ENCODE peak calls at places on chromosomes 1 and 21, in four cellular contexts. Y is mammary epithelial cell, F is neural progenitor cell, O is HCT116. D is an unnamed sample.

GRCh38 chr1:81144240-81144639 is 656.5 kb upstream of the ADGRL2 start:
- DNase-seq in Y (no peak), F (peak), O (no peak), D (peak)

GRCh38 chr1:8962812-8963669 is 17.4 kb downstream of the CA6 start:
- DNase-seq in Y (no peak), F (peak), O (peak), D (peak)

GRCh38 chr1:83929184-83929583 is 69.7 kb downstream of the TTLL7 start:
- DNase-seq in Y (peak), F (no peak), O (no peak), D (no peak)

GRCh38 chr1:87594736-87595383 is 266.2 kb downstream of the LMO4 start:
- DNase-seq in Y (no peak), F (no peak), O (no peak), D (no peak)

GRCh38 chr1:108725906-108726305 is 13.2 kb downstream of the FNDC7 start:
- DNase-seq in Y (no peak), F (no peak), O (no peak), D (no peak)

GRCh38 chr1:206930210-206930798 is 8.6 kb upstream of the FCMR start:
- DNase-seq in Y (peak), F (no peak), O (no peak), D (no peak)

GRCh38 chr1:47650205-47650604 is 212.4 kb downstream of the FOXD2 start:
- DNase-seq in Y (peak), F (no peak), O (peak), D (peak)

GRCh38 chr1:54409156-54410142 is 3.3 kb upstream of the SSBP3 start:
- DNase-seq in Y (peak), F (no peak), O (no peak), D (no peak)

GRCh38 chr1:184563308-184563707 is 176.5 kb downstream of the C1orf21 start:
- DNase-seq in Y (peak), F (no peak), O (no peak), D (peak)

GRCh38 chr21:44844256-44844655 is 26.4 kb upstream of the SUMO3 start:
- DNase-seq in Y (no peak), F (peak), O (no peak), D (no peak)

GRCh38 chr21:44846485-44847260 is 26.8 kb downstream of the PTTG1IP start:
- DNase-seq in Y (no peak), F (peak), O (no peak), D (peak)

GRCh38 chr21:44846201-44846484 is 27.3 kb downstream of the PTTG1IP start:
- DNase-seq in Y (no peak), F (no peak), O (no peak), D (no peak)

GRCh38 chr21:44847261-44848056 is 26.0 kb downstream of the PTTG1IP start:
- DNase-seq in Y (no peak), F (no peak), O (no peak), D (no peak)

GRCh38 chr21:44845418-44846200 is 27.7 kb upstream of the SUMO3 start:
- DNase-seq in Y (no peak), F (peak), O (no peak), D (peak)
- TF ChIP-seq CTCF in Y (peak), F (peak), O (peak), D (peak)

GRCh38 chr1:110070282-110070967 is at the start of gene ALX3:
- DNase-seq in Y (no peak), F (peak), O (no peak), D (no peak)
- TF ChIP-seq EZH2 in Y (no peak), F (peak), O (no peak), D (no peak)

DNA sequence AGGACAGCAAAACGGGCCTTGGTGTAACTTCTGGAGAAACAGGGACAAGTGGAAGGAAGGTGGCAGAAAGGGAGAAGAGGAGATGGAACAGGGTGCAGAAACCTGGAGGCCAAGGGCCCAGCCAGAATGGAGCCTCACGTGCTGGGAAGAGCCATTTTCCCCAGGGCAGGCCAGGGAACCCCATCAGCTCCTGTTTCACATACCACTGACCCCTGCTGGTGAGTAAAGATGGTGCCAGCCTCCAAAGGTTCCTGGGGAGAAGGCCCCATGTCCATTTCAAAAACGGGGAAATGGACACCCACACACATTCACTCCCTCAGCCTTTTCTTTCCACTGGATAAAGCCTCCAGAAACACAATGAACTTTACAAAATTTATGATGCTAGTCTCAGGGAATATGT is 57.6 kb upstream of the JUN start:
- DNase-seq in Y (no peak), F (peak), O (no peak), D (peak)
- TF ChIP-seq CTCF in Y (peak), F (peak), O (peak), D (peak)

DNA sequence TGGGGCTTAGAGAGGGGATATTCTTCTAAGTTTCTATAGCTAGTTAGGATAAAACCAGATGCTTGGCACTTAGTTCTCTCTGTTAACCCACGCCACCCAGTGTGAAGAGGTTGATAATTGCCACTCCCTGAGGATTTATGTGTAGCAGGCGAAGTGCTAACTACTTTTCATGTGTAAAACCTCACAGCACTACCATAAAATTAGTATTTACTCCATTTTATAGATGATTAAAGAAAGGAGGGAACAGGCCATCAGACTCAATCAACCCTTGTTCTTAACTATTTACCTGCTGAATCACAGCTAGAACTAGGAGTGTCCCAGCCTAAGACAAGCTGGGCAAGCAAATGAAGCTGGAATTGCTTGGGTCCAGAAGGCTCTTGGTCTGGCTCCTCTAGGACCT is 8.9 kb downstream of the LIN28A start:
- DNase-seq in Y (no peak), F (no peak), O (no peak), D (no peak)
- TF ChIP-seq EZH2 in Y (no peak), F (no peak), O (no peak), D (no peak)

GRCh38 chr1:39089811-39090519 is 63.8 kb downstream of the NDUFS5 start:
- DNase-seq in Y (no peak), F (peak), O (no peak), D (peak)
- TF ChIP-seq CTCF in Y (no peak), F (peak), O (no peak), D (no peak)

GRCh38 chr1:232630047-232630893 is at the start of gene SIPA1L2:
- DNase-seq in Y (peak), F (peak), O (peak), D (peak)

GRCh38 chr1:232630894-232631195 is 912 bp upstream of the SIPA1L2 start:
- DNase-seq in Y (no peak), F (no peak), O (no peak), D (no peak)

GRCh38 chr1:232628335-232629214 is 1.4 kb downstream of the SIPA1L2 start:
- DNase-seq in Y (peak), F (peak), O (no peak), D (peak)

GRCh38 chr1:232627645-232628334 is 2.1 kb downstream of the SIPA1L2 start:
- DNase-seq in Y (peak), F (peak), O (no peak), D (peak)

DNA sequence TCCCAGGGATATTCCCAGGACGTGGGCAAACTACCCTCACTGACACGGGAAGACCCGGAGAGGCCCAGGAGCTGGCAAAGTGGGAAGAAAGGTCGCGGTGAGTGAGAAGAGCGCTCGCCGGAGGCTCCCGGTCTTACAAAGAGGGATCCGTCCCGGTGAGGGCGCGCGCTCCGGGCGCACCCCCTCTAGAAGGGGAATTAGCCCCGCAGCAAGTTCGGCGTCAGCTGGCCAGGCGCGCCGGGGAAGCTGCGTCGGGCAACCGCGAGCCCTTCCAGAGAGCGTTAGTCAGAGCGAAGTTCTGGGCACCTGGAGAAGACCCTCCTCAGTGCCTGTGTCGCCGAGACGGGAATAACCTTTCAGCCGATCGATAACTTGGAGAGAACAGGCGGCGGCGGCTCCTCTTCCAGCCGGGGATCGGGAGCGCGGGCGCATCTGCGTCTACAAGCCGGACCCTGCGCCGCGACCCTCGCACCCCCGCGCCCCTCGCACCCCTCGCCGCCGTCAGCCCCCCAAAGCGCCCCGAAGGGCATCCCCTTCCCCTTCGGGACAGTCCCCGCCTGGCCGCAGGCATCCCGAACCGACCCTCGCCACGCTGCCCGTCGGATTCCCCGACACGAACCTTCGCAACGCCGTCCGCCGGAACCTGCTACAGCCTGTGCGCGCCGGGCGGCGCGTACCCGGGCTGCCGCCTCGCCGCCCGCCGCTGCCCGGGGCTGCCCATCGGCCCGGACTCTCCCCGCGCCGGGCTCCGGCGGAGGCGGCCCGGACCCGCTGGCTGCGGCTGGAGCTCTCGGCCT is 485 bp downstream of the SIPA1L2 start:
- DNase-seq in Y (peak), F (peak), O (no peak), D (peak)
- TF ChIP-seq EZH2 in Y (no peak), F (peak), O (no peak), D (no peak)

DNA sequence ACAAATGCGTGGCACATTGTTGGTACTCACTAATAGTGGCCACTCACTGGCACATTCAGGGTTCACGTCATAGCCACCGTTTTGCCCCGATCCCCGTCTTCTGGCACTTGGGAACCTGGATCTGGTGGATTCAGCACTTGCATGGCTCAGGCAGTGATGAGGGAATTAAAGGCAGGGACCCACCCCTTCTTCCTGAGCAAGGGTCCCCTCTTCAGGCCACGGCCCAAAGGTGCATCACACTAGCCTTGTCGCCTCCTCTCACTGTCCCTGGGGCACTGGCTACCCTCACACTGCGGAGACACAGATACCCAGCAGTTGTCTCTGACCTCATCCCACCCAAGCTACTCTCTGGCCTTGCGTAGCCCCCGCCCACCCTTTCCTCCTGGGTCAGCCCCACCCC is 19.9 kb upstream of the LDLRAP1 start:
- DNase-seq in Y (no peak), F (peak), O (no peak), D (no peak)
- TF ChIP-seq CTCF in Y (no peak), F (peak), O (peak), D (no peak)